ENCODE peak calls at places on chromosomes 5 and 9, in five cellular contexts. One of them, this sample, is unnamed.

GRCh38 chr9:85156652-85157051 is 487.1 kb downstream of the NTRK2 start:
- DNase-seq in A549: no peak
- DNase-seq in fibroblast of lung: no peak
- DNase-seq in sigmoid colon: no peak
- DNase-seq in cardiac muscle cell: no peak
- DNase-seq in this sample: no peak

GRCh38 chr5:58182287-58182841 is 277.5 kb downstream of the PLK2 start:
- DNase-seq in A549: no peak
- DNase-seq in fibroblast of lung: no peak
- DNase-seq in sigmoid colon: no peak
- DNase-seq in cardiac muscle cell: no peak
- DNase-seq in this sample: no peak

GRCh38 chr5:133950821-133951612 is 17.4 kb downstream of the C5orf15 start:
- DNase-seq in sigmoid colon: no peak
- DNase-seq in cardiac muscle cell: peak
- DNase-seq in A549: no peak
- DNase-seq in fibroblast of lung: peak
- DNase-seq in this sample: no peak

GRCh38 chr5:110651507-110651906 is 75.0 kb downstream of the TMEM232 start:
- DNase-seq in cardiac muscle cell: no peak
- DNase-seq in fibroblast of lung: peak
- DNase-seq in sigmoid colon: no peak
- DNase-seq in A549: no peak
- DNase-seq in this sample: peak

GRCh38 chr5:51377151-51378060 is 5.8 kb upstream of the ISL1 start:
- DNase-seq in cardiac muscle cell: no peak
- DNase-seq in sigmoid colon: no peak
- DNase-seq in fibroblast of lung: no peak
- DNase-seq in A549: no peak
- DNase-seq in this sample: no peak

GRCh38 chr9:21696411-21696865 is 106.0 kb upstream of the MTAP start:
- DNase-seq in sigmoid colon: no peak
- DNase-seq in fibroblast of lung: no peak
- DNase-seq in A549: peak
- DNase-seq in cardiac muscle cell: peak
- DNase-seq in this sample: no peak

GRCh38 chr5:96228449-96228848 is 204.6 kb downstream of the PCSK1 start:
- DNase-seq in sigmoid colon: no peak
- DNase-seq in cardiac muscle cell: no peak
- DNase-seq in A549: no peak
- DNase-seq in fibroblast of lung: no peak
- DNase-seq in this sample: no peak

GRCh38 chr5:68378204-68378830 is 162.8 kb downstream of the PIK3R1 start:
- DNase-seq in cardiac muscle cell: no peak
- DNase-seq in sigmoid colon: no peak
- DNase-seq in fibroblast of lung: no peak
- DNase-seq in A549: no peak
- DNase-seq in this sample: no peak

GRCh38 chr9:99556998-99557397 is 264.7 kb upstream of the NR4A3 start:
- DNase-seq in cardiac muscle cell: no peak
- DNase-seq in sigmoid colon: no peak
- DNase-seq in A549: no peak
- DNase-seq in fibroblast of lung: no peak
- DNase-seq in this sample: no peak

GRCh38 chr5:94432499-94432898 is 185.9 kb downstream of the KIAA0825 start:
- DNase-seq in sigmoid colon: no peak
- DNase-seq in fibroblast of lung: peak
- DNase-seq in A549: no peak
- DNase-seq in cardiac muscle cell: peak
- DNase-seq in this sample: no peak

GRCh38 chr5:27316283-27316675 is 277.9 kb upstream of the CDH9 start:
- DNase-seq in cardiac muscle cell: peak
- DNase-seq in fibroblast of lung: peak
- DNase-seq in sigmoid colon: no peak
- DNase-seq in A549: peak
- DNase-seq in this sample: peak

GRCh38 chr5:133892306-133892705 is 76.1 kb downstream of the C5orf15 start:
- DNase-seq in fibroblast of lung: no peak
- DNase-seq in A549: no peak
- DNase-seq in cardiac muscle cell: no peak
- DNase-seq in sigmoid colon: peak
- DNase-seq in this sample: no peak

GRCh38 chr5:158388018-158388417 is 529.1 kb upstream of the CLINT1 start:
- DNase-seq in fibroblast of lung: no peak
- DNase-seq in sigmoid colon: no peak
- DNase-seq in A549: no peak
- DNase-seq in cardiac muscle cell: peak
- DNase-seq in this sample: no peak

GRCh38 chr9:18235181-18235908 is 238.6 kb upstream of the ADAMTSL1 start:
- DNase-seq in sigmoid colon: no peak
- DNase-seq in A549: no peak
- DNase-seq in fibroblast of lung: no peak
- DNase-seq in cardiac muscle cell: no peak
- DNase-seq in this sample: no peak

GRCh38 chr9:87497604-87498045 is at the start of gene DAPK1:
- DNase-seq in sigmoid colon: peak
- DNase-seq in fibroblast of lung: peak
- DNase-seq in cardiac muscle cell: peak
- DNase-seq in A549: peak
- DNase-seq in this sample: no peak

GRCh38 chr5:10859393-10860195 is 98.6 kb upstream of the DAP start:
- DNase-seq in fibroblast of lung: no peak
- DNase-seq in sigmoid colon: no peak
- DNase-seq in cardiac muscle cell: no peak
- DNase-seq in A549: no peak
- DNase-seq in this sample: no peak

GRCh38 chr9:103731541-103731940 is 362.6 kb upstream of the SMC2 start:
- DNase-seq in fibroblast of lung: no peak
- DNase-seq in sigmoid colon: no peak
- DNase-seq in cardiac muscle cell: peak
- DNase-seq in A549: no peak
- DNase-seq in this sample: peak

GRCh38 chr9:91943447-91943846 is 6.6 kb downstream of the ROR2 start:
- DNase-seq in fibroblast of lung: no peak
- DNase-seq in A549: no peak
- DNase-seq in cardiac muscle cell: no peak
- DNase-seq in sigmoid colon: no peak
- DNase-seq in this sample: no peak

GRCh38 chr9:20941177-20941690 is 90.2 kb downstream of the HACD4 start:
- DNase-seq in fibroblast of lung: peak
- DNase-seq in sigmoid colon: peak
- DNase-seq in cardiac muscle cell: peak
- DNase-seq in A549: peak
- DNase-seq in this sample: peak

GRCh38 chr9:16704489-16705111 is 165.9 kb downstream of the BNC2 start:
- DNase-seq in cardiac muscle cell: peak
- DNase-seq in sigmoid colon: peak
- DNase-seq in fibroblast of lung: peak
- DNase-seq in A549: no peak
- DNase-seq in this sample: peak

GRCh38 chr5:3342271-3343100 is 253.1 kb upstream of the IRX1 start:
- DNase-seq in sigmoid colon: peak
- DNase-seq in cardiac muscle cell: no peak
- DNase-seq in fibroblast of lung: no peak
- DNase-seq in A549: no peak
- DNase-seq in this sample: no peak

GRCh38 chr5:5419291-5420210 is 2.9 kb upstream of the ICE1 start:
- DNase-seq in sigmoid colon: no peak
- DNase-seq in cardiac muscle cell: peak
- DNase-seq in fibroblast of lung: peak
- DNase-seq in A549: peak
- DNase-seq in this sample: peak

GRCh38 chr9:97389249-97389648 is 22.6 kb upstream of the TDRD7 start:
- DNase-seq in cardiac muscle cell: no peak
- DNase-seq in sigmoid colon: no peak
- DNase-seq in fibroblast of lung: no peak
- DNase-seq in A549: no peak
- DNase-seq in this sample: no peak

GRCh38 chr5:61115968-61116367 is 46.3 kb downstream of the SMIM15 start:
- DNase-seq in sigmoid colon: no peak
- DNase-seq in A549: no peak
- DNase-seq in cardiac muscle cell: no peak
- DNase-seq in fibroblast of lung: no peak
- DNase-seq in this sample: no peak

GRCh38 chr5:39547548-39548154 is 122.9 kb upstream of the DAB2 start:
- DNase-seq in fibroblast of lung: peak
- DNase-seq in A549: peak
- DNase-seq in sigmoid colon: no peak
- DNase-seq in cardiac muscle cell: peak
- DNase-seq in this sample: peak

GRCh38 chr9:136311433-136312375 is 7.8 kb upstream of the CCDC187 start:
- DNase-seq in fibroblast of lung: no peak
- DNase-seq in sigmoid colon: no peak
- DNase-seq in cardiac muscle cell: no peak
- DNase-seq in A549: peak
- DNase-seq in this sample: no peak
- H3K4me3 ChIP-seq in fibroblast of lung: no peak
- H3K4me3 ChIP-seq in sigmoid colon: no peak
- H3K4me3 ChIP-seq in cardiac muscle cell: no peak
- H3K4me3 ChIP-seq in A549: no peak
- H3K4me3 ChIP-seq in this sample: no peak

GRCh38 chr9:120863833-120864232 is 13.2 kb downstream of the PHF19 start:
- DNase-seq in fibroblast of lung: no peak
- DNase-seq in cardiac muscle cell: no peak
- DNase-seq in sigmoid colon: no peak
- DNase-seq in A549: no peak
- DNase-seq in this sample: no peak
- TF ChIP-seq CTCF in fibroblast of lung: no peak
- TF ChIP-seq CTCF in cardiac muscle cell: no peak
- TF ChIP-seq CTCF in sigmoid colon: no peak
- TF ChIP-seq CTCF in A549: no peak
- TF ChIP-seq CTCF in this sample: no peak

DNA sequence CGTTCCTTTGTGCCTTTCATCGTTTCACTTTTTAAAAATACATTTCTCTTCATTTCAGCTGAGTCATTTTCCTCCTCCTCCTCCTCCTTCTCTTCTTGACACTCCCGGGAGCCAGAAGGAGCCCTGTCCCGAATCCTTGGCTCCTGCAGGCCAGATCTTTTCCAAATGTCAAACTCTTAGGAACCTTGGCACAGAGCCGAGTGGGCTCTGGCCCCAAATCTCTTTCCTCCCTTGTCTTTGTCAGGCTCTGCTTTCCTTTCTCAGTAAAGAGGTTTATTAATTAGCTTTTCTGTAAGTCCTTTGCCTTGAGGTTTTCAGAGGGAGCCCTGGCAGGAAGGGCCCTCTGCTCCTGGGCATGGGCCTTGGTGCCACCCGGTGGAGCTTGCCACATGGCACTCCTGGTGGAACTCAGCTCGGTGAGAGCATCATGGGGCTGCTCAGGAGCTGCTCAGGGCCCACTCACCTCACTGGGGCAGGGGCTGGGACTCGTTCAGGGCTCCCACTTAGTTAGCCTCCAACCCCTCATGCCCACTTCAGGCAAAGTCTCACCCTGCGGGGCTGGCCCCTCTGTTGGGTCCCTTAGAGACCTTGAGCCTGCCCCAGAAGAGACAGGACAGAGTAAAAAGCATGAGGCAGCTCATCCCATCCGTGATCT is 17.2 kb downstream of the STC2 start:
- DNase-seq in cardiac muscle cell: peak
- DNase-seq in sigmoid colon: peak
- DNase-seq in fibroblast of lung: peak
- DNase-seq in A549: no peak
- DNase-seq in this sample: no peak
- H3K27ac ChIP-seq in cardiac muscle cell: no peak
- H3K27ac ChIP-seq in sigmoid colon: peak
- H3K27ac ChIP-seq in fibroblast of lung: peak
- H3K27ac ChIP-seq in A549: peak
- H3K27ac ChIP-seq in this sample: peak

GRCh38 chr5:174145821-174146220 is 100.3 kb downstream of the NSG2 start:
- DNase-seq in A549: peak
- DNase-seq in cardiac muscle cell: peak
- DNase-seq in fibroblast of lung: no peak
- DNase-seq in sigmoid colon: no peak
- DNase-seq in this sample: no peak
- H3K4me3 ChIP-seq in A549: no peak
- H3K4me3 ChIP-seq in cardiac muscle cell: no peak
- H3K4me3 ChIP-seq in fibroblast of lung: no peak
- H3K4me3 ChIP-seq in sigmoid colon: no peak
- H3K4me3 ChIP-seq in this sample: no peak

GRCh38 chr9:126700903-126701819 is 87.4 kb downstream of the LMX1B start:
- DNase-seq in fibroblast of lung: no peak
- DNase-seq in cardiac muscle cell: no peak
- DNase-seq in A549: no peak
- DNase-seq in sigmoid colon: peak
- DNase-seq in this sample: no peak
- TF ChIP-seq CTCF in fibroblast of lung: no peak
- TF ChIP-seq CTCF in cardiac muscle cell: no peak
- TF ChIP-seq CTCF in A549: no peak
- TF ChIP-seq CTCF in sigmoid colon: no peak
- TF ChIP-seq CTCF in this sample: no peak

DNA sequence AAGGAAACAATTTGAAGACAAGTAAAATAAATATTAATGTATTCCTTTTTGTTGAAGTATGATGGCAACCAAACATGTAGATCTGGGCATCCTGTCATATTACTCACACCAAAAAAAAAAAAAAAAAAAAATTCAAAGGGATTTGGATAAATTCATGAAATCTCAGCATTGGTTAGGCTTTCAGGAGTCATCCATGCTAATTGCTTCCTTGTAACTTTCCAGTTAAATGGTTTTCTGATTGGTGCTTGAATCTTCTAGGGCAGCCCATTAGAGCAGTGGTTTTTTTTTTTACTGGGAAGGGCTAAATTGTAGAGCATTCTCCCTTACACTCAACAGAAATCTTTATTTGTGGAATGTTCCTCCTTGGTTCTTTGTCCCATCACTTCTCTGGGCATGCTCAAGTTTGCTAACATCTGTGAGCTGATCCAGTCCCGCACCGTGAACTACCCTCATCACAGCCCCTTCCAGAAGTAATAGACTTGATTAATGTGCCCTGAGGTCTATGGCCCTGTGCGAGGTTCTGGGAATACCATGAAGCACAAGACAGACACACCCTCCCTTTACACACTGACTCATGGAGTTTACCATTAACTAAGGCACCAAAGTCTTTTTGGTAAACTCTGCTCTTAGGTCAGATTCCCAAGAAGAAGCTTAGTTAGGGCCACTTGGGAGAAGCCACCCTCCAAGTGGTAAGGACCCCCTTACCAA is 56.0 kb downstream of the RGS3 start:
- DNase-seq in fibroblast of lung: peak
- DNase-seq in A549: peak
- DNase-seq in cardiac muscle cell: no peak
- DNase-seq in sigmoid colon: no peak
- DNase-seq in this sample: no peak
- H3K27ac ChIP-seq in fibroblast of lung: no peak
- H3K27ac ChIP-seq in A549: peak
- H3K27ac ChIP-seq in cardiac muscle cell: no peak
- H3K27ac ChIP-seq in sigmoid colon: peak
- H3K27ac ChIP-seq in this sample: peak

This sample was measured in brain microvascular endothelial cell.